ENCODE peak calls at places on chromosomes 12 and 14, in six cellular contexts. V is GM12878, L is PC-3, S is mammary epithelial cell, W is MM.1S, E is cardiac muscle cell. T is an unnamed sample.

GRCh38 chr12:69112616-69113015 is 126.8 kb upstream of the CPSF6 start:
- DNase-seq in V (no peak), L (no peak), S (no peak), W (no peak), E (no peak), T (no peak)

GRCh38 chr12:31353730-31354708 is 28.1 kb upstream of the SINHCAF start:
- DNase-seq in V (no peak), L (no peak), S (no peak), W (no peak), E (no peak), T (no peak)

GRCh38 chr14:34872822-34873590 is 2.2 kb downstream of the BAZ1A start:
- DNase-seq in V (no peak), L (no peak), S (peak; percentile 79), W (no peak), E (peak; percentile 26), T (no peak)

GRCh38 chr14:77991128-77991772 is 178.9 kb upstream of the NRXN3 start:
- DNase-seq in V (no peak), L (no peak), S (no peak), W (no peak), E (peak; percentile 32), T (peak; percentile 14)

GRCh38 chr12:23060161-23060560 is 435.2 kb downstream of the ETNK1 start:
- DNase-seq in V (no peak), L (no peak), S (no peak), W (no peak), E (no peak), T (no peak)

GRCh38 chr14:22375321-22375930 is 213.6 kb downstream of the DAD1 start:
- DNase-seq in V (no peak), L (peak; percentile 87), S (peak; percentile 38), W (peak; percentile 55), E (peak; percentile 64), T (no peak)

GRCh38 chr14:94617988-94618822 is 6.0 kb downstream of the SERPINA3 start:
- DNase-seq in V (no peak), L (no peak), S (no peak), W (no peak), E (no peak), T (no peak)

GRCh38 chr12:84435682-84436081 is 476.9 kb downstream of the SLC6A15 start:
- DNase-seq in V (no peak), L (no peak), S (no peak), W (no peak), E (no peak), T (no peak)

GRCh38 chr14:53325176-53325806 is 172.2 kb upstream of the DDHD1 start:
- DNase-seq in V (no peak), L (peak; percentile 27), S (peak; percentile 29), W (no peak), E (peak; percentile 30), T (no peak)

GRCh38 chr12:52819021-52819420 is 5.1 kb upstream of the KRT4 start:
- DNase-seq in V (no peak), L (no peak), S (no peak), W (no peak), E (no peak), T (no peak)
- H3K27me3 ChIP-seq in V (no peaks in the 10 kb centered on the region), L (no peaks in the 10 kb centered on the region), S (peaks cover 10% of the 10 kb centered on the region), W (peaks cover 91% of the 10 kb centered on the region), E (no peaks in the 10 kb centered on the region), T (no peaks in the 10 kb centered on the region)

DNA sequence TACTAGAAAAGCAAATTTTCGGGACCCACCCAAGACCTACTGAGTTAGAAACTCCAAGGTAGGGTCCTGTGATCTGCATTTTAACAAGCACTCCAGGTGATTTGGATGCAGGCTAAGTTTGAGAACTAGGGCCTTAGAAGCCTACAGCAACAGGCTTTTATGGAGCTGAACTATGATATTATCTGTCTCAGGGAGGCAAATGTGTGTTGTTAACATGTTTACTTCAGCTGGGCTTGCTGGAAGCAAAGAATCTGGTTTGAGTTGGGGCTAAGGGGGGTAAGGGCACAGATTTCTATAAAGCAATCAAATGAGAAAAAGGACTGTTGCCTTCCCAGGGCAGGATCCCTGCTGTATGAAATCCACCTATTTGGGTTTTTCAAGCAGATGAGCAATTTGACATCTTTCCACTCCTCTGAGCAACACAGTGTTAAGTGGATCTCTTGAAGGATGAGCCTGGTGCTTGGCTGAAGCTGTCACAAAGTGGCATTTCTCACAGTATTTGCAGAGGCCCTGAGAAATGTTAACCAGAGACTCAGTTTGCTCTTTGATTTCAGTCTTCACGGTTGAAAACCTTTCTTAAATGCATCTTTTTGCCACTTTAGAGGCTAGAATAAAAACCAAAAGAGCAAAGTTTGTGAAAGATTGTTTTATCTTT is 36.2 kb upstream of the SOCS2 start:
- DNase-seq in V (no peak), L (no peak), S (no peak), W (peak; percentile 13), E (no peak), T (peak; percentile 35)
- H3K27ac ChIP-seq in V (no peak overlapping the region), L (no peak overlapping the region), S (no peak overlapping the region), W (peak overlapping the region; percentile 51), E (peak overlapping the region; percentile 65), T (peak overlapping the region; percentile 26)

GRCh38 chr12:122003646-122004611 is 17.8 kb upstream of the BCL7A start:
- DNase-seq in V (no peak), L (no peak), S (no peak), W (no peak), E (no peak), T (no peak)
- H3K4me1 ChIP-seq in V (peaks cover 33% of the 10 kb centered on the region), L (no peaks in the 10 kb centered on the region), S (peaks cover 4% of the 10 kb centered on the region), W (no peaks in the 10 kb centered on the region), E (peaks cover 11% of the 10 kb centered on the region), T (peaks cover 16% of the 10 kb centered on the region)

DNA sequence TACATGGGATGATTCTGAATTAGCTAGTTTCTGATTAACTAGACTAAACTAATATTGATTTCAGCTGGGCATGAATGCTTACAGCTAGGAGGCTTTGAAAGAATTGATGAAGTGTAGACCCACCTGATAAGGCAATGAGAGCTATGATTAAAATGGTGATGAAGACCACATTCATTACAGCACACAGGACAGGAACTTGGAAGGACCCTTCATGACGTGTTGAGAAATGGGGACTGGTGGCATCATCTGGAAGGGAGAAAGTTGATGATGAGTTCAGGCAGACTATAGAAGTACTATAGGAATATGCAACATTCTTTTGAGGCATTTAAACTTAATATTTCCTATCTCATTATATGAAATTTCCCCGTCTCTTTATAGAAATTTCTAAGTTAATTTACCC is 4.5 kb downstream of the CD69 start:
- DNase-seq in V (no peak), L (no peak), S (no peak), W (no peak), E (no peak), T (no peak)
- H3K27me3 ChIP-seq in V (no peaks in the 10 kb centered on the region), L (peaks cover 4% of the 10 kb centered on the region), S (no peaks in the 10 kb centered on the region), W (no peaks in the 10 kb centered on the region), E (no peaks in the 10 kb centered on the region), T (no peaks in the 10 kb centered on the region)

GRCh38 chr14:64725879-64726584 is 21.8 kb downstream of the PLEKHG3 start:
- DNase-seq in V (no peak), L (no peak), S (no peak), W (no peak), E (no peak), T (no peak)
- H3K27ac ChIP-seq in V (no peak overlapping the region), L (peak overlapping the region; percentile 84), S (peak overlapping the region; percentile 89), W (no peak overlapping the region), E (peak overlapping the region; percentile 87), T (no peak overlapping the region)

T was measured in CD4-positive, CD25-positive, alpha-beta regulatory T cell.